ENCODE peak calls at places on chromosomes 5 and 9, in eight cellular contexts. N, I, J, F, M, Y, C and O are unnamed samples.

GRCh38 chr9:98146101-98146991 is 27.3 kb upstream of the TRIM14 start:
- DNase-seq in N (no peak), I (no peak), J (peak), F (no peak), M (no peak), Y (peak), C (no peak), O (no peak)

GRCh38 chr5:54133917-54134316 is 176.5 kb downstream of the ARL15 start:
- DNase-seq in N (no peak), I (no peak), J (no peak), F (no peak), M (no peak), Y (no peak), C (no peak), O (no peak)

GRCh38 chr5:180233729-180234128 is 24.7 kb upstream of the RASGEF1C start:
- DNase-seq in N (no peak), I (no peak), J (no peak), F (no peak), M (no peak), Y (no peak), C (no peak), O (no peak)

GRCh38 chr5:111584651-111585050 is 72.3 kb upstream of the STARD4 start:
- DNase-seq in N (no peak), I (no peak), J (no peak), F (peak), M (no peak), Y (peak), C (no peak), O (no peak)

GRCh38 chr9:81671880-81672280 is 17.5 kb downstream of the TLE1 start:
- DNase-seq in N (no peak), I (peak), J (no peak), F (no peak), M (no peak), Y (no peak), C (no peak), O (no peak)

GRCh38 chr9:3992222-3992621 is 307.6 kb downstream of the GLIS3 start:
- DNase-seq in N (no peak), I (no peak), J (no peak), F (no peak), M (no peak), Y (no peak), C (no peak), O (no peak)

GRCh38 chr5:109989994-109990722 is 300.4 kb downstream of the MAN2A1 start:
- DNase-seq in N (no peak), I (no peak), J (no peak), F (no peak), M (no peak), Y (no peak), C (no peak), O (no peak)

GRCh38 chr9:79592736-79593493 is 21.1 kb downstream of the TLE4 start:
- DNase-seq in N (no peak), I (no peak), J (no peak), F (peak), M (no peak), Y (peak), C (no peak), O (no peak)

GRCh38 chr5:159412284-159413046 is 82.2 kb upstream of the IL12B start:
- DNase-seq in N (peak), I (no peak), J (no peak), F (peak), M (peak), Y (peak), C (no peak), O (no peak)

GRCh38 chr5:57504357-57504756 is 21.7 kb upstream of the ACTBL2 start:
- DNase-seq in N (no peak), I (no peak), J (no peak), F (no peak), M (no peak), Y (no peak), C (no peak), O (no peak)

GRCh38 chr9:87498046-87498815 is 564 bp downstream of the DAPK1 start:
- DNase-seq in N (no peak), I (peak), J (peak), F (no peak), M (no peak), Y (no peak), C (peak), O (peak)

GRCh38 chr5:118793652-118794051 is 194.7 kb downstream of the DTWD2 start:
- DNase-seq in N (no peak), I (no peak), J (no peak), F (no peak), M (no peak), Y (no peak), C (no peak), O (no peak)

GRCh38 chr5:21649969-21650368 is 1203.2 kb downstream of the CDH12 start:
- DNase-seq in N (no peak), I (no peak), J (no peak), F (no peak), M (no peak), Y (no peak), C (no peak), O (no peak)

GRCh38 chr9:116279230-116279629 is 125.6 kb downstream of the PAPPA start:
- DNase-seq in N (no peak), I (no peak), J (peak), F (no peak), M (no peak), Y (no peak), C (peak), O (no peak)

GRCh38 chr9:8492034-8492433 is 692.5 kb upstream of the DMAC1 start:
- DNase-seq in N (no peak), I (no peak), J (no peak), F (no peak), M (no peak), Y (no peak), C (no peak), O (no peak)

GRCh38 chr5:39755986-39756385 is 331.2 kb upstream of the DAB2 start:
- DNase-seq in N (no peak), I (peak), J (no peak), F (no peak), M (no peak), Y (peak), C (no peak), O (no peak)

GRCh38 chr5:146878471-146879172 is at the start of gene PPP2R2B:
- DNase-seq in N (peak), I (peak), J (peak), F (peak), M (peak), Y (no peak), C (peak), O (peak)

GRCh38 chr5:137649228-137649890 is 86.5 kb downstream of the KLHL3 start:
- DNase-seq in N (no peak), I (peak), J (no peak), F (no peak), M (no peak), Y (no peak), C (no peak), O (peak)

GRCh38 chr5:56898213-56898612 is 11.2 kb upstream of the SETD9 start:
- DNase-seq in N (no peak), I (no peak), J (no peak), F (no peak), M (no peak), Y (no peak), C (no peak), O (no peak)

GRCh38 chr9:130681769-130682489 is 11.7 kb upstream of the EXOSC2 start:
- DNase-seq in N (no peak), I (no peak), J (peak), F (peak), M (no peak), Y (peak), C (no peak), O (peak)

GRCh38 chr5:101431201-101431600 is 528.1 kb upstream of the ST8SIA4 start:
- DNase-seq in N (no peak), I (no peak), J (no peak), F (no peak), M (no peak), Y (no peak), C (no peak), O (no peak)

GRCh38 chr5:152405145-152405544 is at the start of gene NMUR2:
- DNase-seq in N (no peak), I (no peak), J (peak), F (no peak), M (no peak), Y (peak), C (no peak), O (peak)

GRCh38 chr9:76704601-76705204 is 59.5 kb upstream of the PCA3 start:
- DNase-seq in N (no peak), I (peak), J (no peak), F (peak), M (no peak), Y (peak), C (peak), O (no peak)

GRCh38 chr5:153508700-153509099 is 18.2 kb downstream of the GRIA1 start:
- DNase-seq in N (no peak), I (no peak), J (no peak), F (no peak), M (no peak), Y (no peak), C (no peak), O (no peak)

GRCh38 chr5:56818409-56819026 is 3.2 kb downstream of the MAP3K1 start:
- DNase-seq in N (no peak), I (no peak), J (no peak), F (no peak), M (no peak), Y (peak), C (no peak), O (no peak)

GRCh38 chr9:19085295-19085694 is 17.4 kb downstream of the HAUS6 start:
- DNase-seq in N (no peak), I (no peak), J (no peak), F (peak), M (no peak), Y (peak), C (no peak), O (no peak)

GRCh38 chr9:83538172-83538889 is at the start of gene FRMD3:
- DNase-seq in N (no peak), I (peak), J (peak), F (no peak), M (no peak), Y (no peak), C (peak), O (peak)

GRCh38 chr9:121849554-121849953 is 198.1 kb downstream of the DAB2IP start:
- DNase-seq in N (no peak), I (no peak), J (no peak), F (no peak), M (no peak), Y (no peak), C (no peak), O (no peak)

GRCh38 chr9:124220551-124221451 is 36.9 kb upstream of the NEK6 start:
- DNase-seq in N (no peak), I (no peak), J (no peak), F (no peak), M (no peak), Y (peak), C (no peak), O (peak)

GRCh38 chr9:90641868-90642558 is 611 bp downstream of the DIRAS2 start:
- DNase-seq in N (no peak), I (no peak), J (no peak), F (no peak), M (no peak), Y (no peak), C (no peak), O (no peak)

GRCh38 chr5:5421149-5421960 is 1.1 kb upstream of the ICE1 start:
- DNase-seq in N (no peak), I (no peak), J (no peak), F (peak), M (no peak), Y (peak), C (peak), O (peak)

GRCh38 chr5:142689081-142689480 is 3.2 kb upstream of the FGF1 start:
- DNase-seq in N (no peak), I (no peak), J (no peak), F (no peak), M (no peak), Y (no peak), C (no peak), O (no peak)

GRCh38 chr5:75457691-75458090 is 53.7 kb downstream of the CERT1 start:
- DNase-seq in N (no peak), I (no peak), J (no peak), F (no peak), M (no peak), Y (no peak), C (no peak), O (no peak)

GRCh38 chr9:133023117-133023890 is 7.5 kb upstream of the GTF3C5 start:
- DNase-seq in N (no peak), I (no peak), J (no peak), F (no peak), M (peak), Y (peak), C (no peak), O (peak)

GRCh38 chr5:775960-776861 is 8.3 kb downstream of the ZDHHC11B start:
- DNase-seq in N (no peak), I (no peak), J (peak), F (no peak), M (no peak), Y (no peak), C (no peak), O (no peak)

GRCh38 chr5:113789769-113790168 is 276.3 kb downstream of the YTHDC2 start:
- DNase-seq in N (no peak), I (no peak), J (no peak), F (no peak), M (no peak), Y (no peak), C (no peak), O (no peak)

GRCh38 chr9:22210262-22210661 is 201.2 kb upstream of the CDKN2B start:
- DNase-seq in N (no peak), I (no peak), J (no peak), F (no peak), M (no peak), Y (no peak), C (no peak), O (no peak)

GRCh38 chr5:131810510-131811249 is 13.9 kb upstream of the FNIP1 start:
- DNase-seq in N (no peak), I (peak), J (no peak), F (no peak), M (no peak), Y (peak), C (peak), O (no peak)